ENCODE peak calls at places on chromosomes 13 and 19, in seven cellular contexts. M is stomach; P is CD4-positive, alpha-beta memory T cell; G is cardiac muscle cell; E is AG09309; J is cardiac fibroblast; X is heart left ventricle. A is an unnamed sample.

GRCh38 chr13:105518086-105518485 is 1017.4 kb downstream of the EFNB2 start:
- DNase-seq in J (no peak), E (peak; percentile 47), P (no peak), M (no peak), G (no peak), X (no peak), A (no peak)

GRCh38 chr13:107799001-107799400 is 416.3 kb downstream of the LIG4 start:
- DNase-seq in G (no peak), M (no peak), P (no peak), X (no peak), E (peak; percentile 21), J (peak; percentile 1), A (no peak)

GRCh38 chr13:28451482-28452217 is 43.3 kb downstream of the FLT1 start:
- DNase-seq in M (no peak), G (no peak), P (no peak), E (no peak), J (peak; percentile 74), X (no peak), A (no peak)

GRCh38 chr19:46503848-46504453 is 8.3 kb upstream of the PNMA8B start:
- DNase-seq in M (no peak), P (no peak), J (no peak), E (no peak), G (no peak), X (no peak), A (no peak)

GRCh38 chr19:54104998-54105715 is 2.5 kb downstream of the NDUFA3 start:
- DNase-seq in M (no peak), J (no peak), X (no peak), P (no peak), E (no peak), G (no peak), A (no peak)

GRCh38 chr13:49020328-49020727 is 44.6 kb downstream of the FNDC3A start:
- DNase-seq in G (no peak), P (no peak), E (no peak), M (no peak), J (no peak), X (no peak), A (no peak)

GRCh38 chr19:47081095-47081494 is 32.5 kb downstream of the ZC3H4 start:
- DNase-seq in J (no peak), X (no peak), P (no peak), M (no peak), E (no peak), G (no peak), A (no peak)

GRCh38 chr13:110520431-110521295 is 40.9 kb downstream of the RAB20 start:
- DNase-seq in M (peak; percentile 68), P (no peak), G (no peak), J (peak; percentile 93), X (peak; percentile 75), E (peak; percentile 51), A (no peak)

GRCh38 chr19:35702223-35703012 is 1.9 kb upstream of the ZBTB32 start:
- DNase-seq in P (peak; percentile 97), J (peak; percentile 98), E (peak; percentile 87), X (peak; percentile 96), M (peak; percentile 98), G (peak; percentile 98), A (peak; percentile 96)

GRCh38 chr19:43997631-43998290 is 5.0 kb upstream of the ZNF230 start:
- DNase-seq in X (no peak), G (no peak), M (no peak), J (peak; percentile 18), P (no peak), E (peak; percentile 20), A (peak; percentile 79)

GRCh38 chr19:4088975-4089374 is 22.3 kb upstream of the ZBTB7A start:
- DNase-seq in X (no peak), P (peak; percentile 85), E (no peak), G (no peak), J (no peak), M (no peak), A (no peak)

GRCh38 chr13:24626449-24626848 is 53.8 kb upstream of the ATP12A start:
- DNase-seq in M (peak; percentile 17), X (no peak), J (no peak), P (no peak), G (no peak), E (no peak), A (no peak)

GRCh38 chr19:41708481-41708880 is at the start of gene CEACAM5:
- DNase-seq in X (no peak), G (no peak), J (no peak), M (no peak), P (no peak), E (no peak), A (no peak)

GRCh38 chr13:110782185-110782584 is 68.7 kb downstream of the ING1 start:
- DNase-seq in G (no peak), J (no peak), X (no peak), P (no peak), E (no peak), M (no peak), A (no peak)

GRCh38 chr19:29576761-29577661 is 29.1 kb upstream of the POP4 start:
- DNase-seq in J (no peak), G (no peak), X (no peak), E (no peak), P (no peak), M (no peak), A (peak; percentile 14)

GRCh38 chr19:39870171-39870971 is 24.2 kb upstream of the FBL start:
- DNase-seq in M (no peak), X (no peak), G (peak; percentile 11), E (no peak), J (no peak), P (no peak), A (no peak)

GRCh38 chr13:108948269-108948671 is 318.9 kb downstream of the MYO16 start:
- DNase-seq in M (no peak), J (no peak), G (no peak), X (no peak), P (no peak), E (no peak), A (peak; percentile 81)

GRCh38 chr13:108929532-108929931 is 300.1 kb downstream of the MYO16 start:
- DNase-seq in J (peak; percentile 52), M (no peak), P (no peak), G (no peak), X (no peak), E (no peak), A (no peak)

GRCh38 chr19:48170817-48171347 is 402 bp downstream of the ZSWIM9 start:
- DNase-seq in X (no peak), P (peak; percentile 40), J (no peak), G (no peak), M (no peak), E (no peak), A (no peak)

GRCh38 chr13:102317593-102317992 is 84.3 kb downstream of the FGF14 start:
- DNase-seq in M (peak; percentile 26), G (peak; percentile 34), X (peak; percentile 89), P (no peak), J (peak; percentile 81), E (no peak), A (no peak)

GRCh38 chr19:42281175-42282035 is 12.4 kb downstream of the CIC start:
- DNase-seq in X (peak; percentile 81), J (peak; percentile 70), G (peak; percentile 30), P (peak; percentile 62), M (no peak), E (no peak), A (peak; percentile 59)

GRCh38 chr19:31943778-31944177 is 401.6 kb upstream of the ZNF507 start:
- DNase-seq in E (no peak), P (no peak), J (no peak), X (no peak), G (no peak), M (no peak), A (no peak)

GRCh38 chr13:85386424-85386823 is 412.8 kb downstream of the SLITRK6 start:
- DNase-seq in E (no peak), X (no peak), G (peak; percentile 5), J (no peak), P (no peak), M (no peak), A (peak; percentile 26)

GRCh38 chr13:41179593-41180250 is 14.6 kb downstream of the KBTBD7 start:
- DNase-seq in E (no peak), P (no peak), G (no peak), J (peak; percentile 27), X (no peak), M (no peak), A (peak; percentile 77)

GRCh38 chr19:50414850-50415660 is 3.7 kb upstream of the SPIB start:
- DNase-seq in E (no peak), X (peak; percentile 75), G (peak; percentile 82), J (peak; percentile 76), M (peak; percentile 79), P (peak; percentile 66), A (peak; percentile 28)
- H3K4me3 ChIP-seq in E (no peak overlapping the region), X (no peak overlapping the region), G (no peak overlapping the region), J (no peak overlapping the region), M (no peak overlapping the region), P (no peak overlapping the region), A (no peak overlapping the region)

GRCh38 chr19:7196721-7197168 is 97.5 kb downstream of the INSR start:
- DNase-seq in G (no peak), P (no peak), E (no peak), J (peak; percentile 36), M (no peak), X (no peak), A (no peak)
- H3K4me3 ChIP-seq in G (peak overlapping the region; percentile 17), P (peak overlapping the region; percentile 86), E (peak overlapping the region; percentile 42), J (peak overlapping the region; percentile 3), M (peak overlapping the region; percentile 76), X (peak overlapping the region; percentile 15), A (no peak overlapping the region)

GRCh38 chr19:1907563-1908363 is 2.6 kb downstream of the ADAT3 start:
- DNase-seq in M (peak; percentile 77), G (no peak), P (no peak), X (no peak), J (no peak), E (no peak), A (peak; percentile 38)

GRCh38 chr19:1906985-1907562 is 1.9 kb downstream of the ADAT3 start:
- DNase-seq in G (no peak), J (no peak), P (no peak), X (no peak), E (no peak), M (no peak), A (no peak)

GRCh38 chr19:1905863-1906375 is 720 bp downstream of the ADAT3 start:
- DNase-seq in M (no peak), G (no peak), X (no peak), E (no peak), J (no peak), P (no peak), A (no peak)

GRCh38 chr19:1910169-1910568 is 5.0 kb downstream of the ADAT3 start:
- DNase-seq in G (no peak), M (no peak), X (no peak), J (peak; percentile 26), P (no peak), E (no peak), A (no peak)

GRCh38 chr19:1908364-1908678 is 3.1 kb downstream of the ADAT3 start:
- DNase-seq in E (no peak), G (no peak), J (no peak), P (no peak), X (no peak), M (no peak), A (no peak)
- H3K4me3 ChIP-seq in E (no peak overlapping the region), G (no peak overlapping the region), J (no peak overlapping the region), P (no peak overlapping the region), X (no peak overlapping the region), M (peak overlapping the region; percentile 14), A (peak overlapping the region; percentile 23)

DNA sequence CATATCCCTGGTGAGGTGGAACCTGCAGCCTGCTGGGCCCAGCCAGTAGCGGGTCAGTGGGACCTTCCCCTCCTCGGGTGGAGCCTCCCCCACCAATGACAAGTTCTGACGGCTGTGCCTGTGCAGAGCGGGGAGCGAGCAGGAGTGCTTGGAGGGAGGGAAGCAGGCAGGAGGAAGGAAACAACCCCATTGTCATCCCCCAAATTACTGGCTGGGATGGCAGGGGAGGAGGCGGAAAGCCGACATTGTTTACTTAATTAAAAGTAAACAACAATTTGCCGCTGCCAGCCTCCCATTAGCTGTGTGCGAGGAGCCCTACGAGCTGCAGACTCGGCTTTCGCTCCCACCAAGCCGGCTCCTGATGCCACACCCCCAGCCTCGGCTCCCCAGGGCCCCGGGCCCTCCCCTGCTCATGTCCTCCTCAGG is 45.5 kb downstream of the LYL1 start:
- DNase-seq in G (no peak), P (no peak), J (no peak), M (peak; percentile 46), X (no peak), E (no peak), A (no peak)
- H3K4me3 ChIP-seq in G (no peak overlapping the region), P (no peak overlapping the region), J (no peak overlapping the region), M (no peak overlapping the region), X (no peak overlapping the region), E (no peak overlapping the region), A (no peak overlapping the region)